ENCODE peak calls at places on chromosomes 7 and 10, in ten cellular contexts. One of them, this sample, is unnamed.

GRCh38 chr10:100067466-100067865 is 14.2 kb downstream of the CPN1 start:
- ATAC-seq in sciatic nerve: no peak
- ATAC-seq in stimulated activated memory B cell treated with anti-CD40 and anti-IgM and Interleukin-4, amounts not matched to agents 10 μg/mL and 1 μg/mL and 100 μg/mL, for 72 hours: no peak
- ATAC-seq in upper lobe of right lung: no peak
- ATAC-seq in Right ventricle myocardium superior: no peak
- ATAC-seq in gastrocnemius medialis: no peak
- ATAC-seq in mucosa of descending colon: no peak
- ATAC-seq in natural killer cell: no peak
- ATAC-seq in activated CD4-positive, alpha-beta T cell treated with anti-CD3 and anti-CD28 coated beads for 36 hours: no peak
- ATAC-seq in foreskin keratinocyte: no peak
- ATAC-seq in this sample: no peak

GRCh38 chr7:26495569-26495968 is 203.9 kb downstream of the SNX10 start:
- ATAC-seq in sciatic nerve: no peak
- ATAC-seq in stimulated activated memory B cell treated with anti-CD40 and anti-IgM and Interleukin-4, amounts not matched to agents 10 μg/mL and 1 μg/mL and 100 μg/mL, for 72 hours: no peak
- ATAC-seq in upper lobe of right lung: no peak
- ATAC-seq in Right ventricle myocardium superior: no peak
- ATAC-seq in gastrocnemius medialis: no peak
- ATAC-seq in mucosa of descending colon: no peak
- ATAC-seq in natural killer cell: no peak
- ATAC-seq in activated CD4-positive, alpha-beta T cell treated with anti-CD3 and anti-CD28 coated beads for 36 hours: no peak
- ATAC-seq in foreskin keratinocyte: no peak
- ATAC-seq in this sample: no peak

GRCh38 chr10:70925377-70926214 is 37.2 kb upstream of the PCBD1 start:
- ATAC-seq in sciatic nerve: peak; percentile 68
- ATAC-seq in stimulated activated memory B cell treated with anti-CD40 and anti-IgM and Interleukin-4, amounts not matched to agents 10 μg/mL and 1 μg/mL and 100 μg/mL, for 72 hours: peak; percentile 50
- ATAC-seq in upper lobe of right lung: peak; percentile 78
- ATAC-seq in Right ventricle myocardium superior: peak; percentile 91
- ATAC-seq in gastrocnemius medialis: peak; percentile 81
- ATAC-seq in mucosa of descending colon: peak; percentile 72
- ATAC-seq in natural killer cell: peak; percentile 91
- ATAC-seq in activated CD4-positive, alpha-beta T cell treated with anti-CD3 and anti-CD28 coated beads for 36 hours: peak; percentile 80
- ATAC-seq in foreskin keratinocyte: peak; percentile 52
- ATAC-seq in this sample: peak; percentile 75

GRCh38 chr10:21135396-21135973 is 238.4 kb upstream of the NEBL start:
- ATAC-seq in sciatic nerve: peak; percentile 60
- ATAC-seq in stimulated activated memory B cell treated with anti-CD40 and anti-IgM and Interleukin-4, amounts not matched to agents 10 μg/mL and 1 μg/mL and 100 μg/mL, for 72 hours: no peak
- ATAC-seq in upper lobe of right lung: no peak
- ATAC-seq in Right ventricle myocardium superior: no peak
- ATAC-seq in gastrocnemius medialis: no peak
- ATAC-seq in mucosa of descending colon: peak; percentile 52
- ATAC-seq in natural killer cell: no peak
- ATAC-seq in activated CD4-positive, alpha-beta T cell treated with anti-CD3 and anti-CD28 coated beads for 36 hours: no peak
- ATAC-seq in foreskin keratinocyte: no peak
- ATAC-seq in this sample: no peak

GRCh38 chr10:47031953-47032465 is 120.8 kb downstream of the PTPN20 start:
- ATAC-seq in sciatic nerve: peak; percentile 79
- ATAC-seq in stimulated activated memory B cell treated with anti-CD40 and anti-IgM and Interleukin-4, amounts not matched to agents 10 μg/mL and 1 μg/mL and 100 μg/mL, for 72 hours: no peak
- ATAC-seq in upper lobe of right lung: no peak
- ATAC-seq in Right ventricle myocardium superior: no peak
- ATAC-seq in gastrocnemius medialis: peak; percentile 78
- ATAC-seq in mucosa of descending colon: peak; percentile 61
- ATAC-seq in natural killer cell: no peak
- ATAC-seq in activated CD4-positive, alpha-beta T cell treated with anti-CD3 and anti-CD28 coated beads for 36 hours: no peak
- ATAC-seq in foreskin keratinocyte: peak; percentile 9
- ATAC-seq in this sample: no peak

GRCh38 chr10:114708717-114709352 is 50.8 kb upstream of the ABLIM1 start:
- ATAC-seq in sciatic nerve: no peak
- ATAC-seq in stimulated activated memory B cell treated with anti-CD40 and anti-IgM and Interleukin-4, amounts not matched to agents 10 μg/mL and 1 μg/mL and 100 μg/mL, for 72 hours: no peak
- ATAC-seq in upper lobe of right lung: peak; percentile 21
- ATAC-seq in Right ventricle myocardium superior: no peak
- ATAC-seq in gastrocnemius medialis: no peak
- ATAC-seq in mucosa of descending colon: peak; percentile 65
- ATAC-seq in natural killer cell: no peak
- ATAC-seq in activated CD4-positive, alpha-beta T cell treated with anti-CD3 and anti-CD28 coated beads for 36 hours: no peak
- ATAC-seq in foreskin keratinocyte: peak; percentile 88
- ATAC-seq in this sample: no peak

GRCh38 chr7:37284805-37285211 is 163.9 kb downstream of the ELMO1 start:
- ATAC-seq in sciatic nerve: peak; percentile 58
- ATAC-seq in stimulated activated memory B cell treated with anti-CD40 and anti-IgM and Interleukin-4, amounts not matched to agents 10 μg/mL and 1 μg/mL and 100 μg/mL, for 72 hours: peak; percentile 31
- ATAC-seq in upper lobe of right lung: peak; percentile 88
- ATAC-seq in Right ventricle myocardium superior: peak; percentile 37
- ATAC-seq in gastrocnemius medialis: peak; percentile 33
- ATAC-seq in mucosa of descending colon: peak; percentile 55
- ATAC-seq in natural killer cell: peak; percentile 49
- ATAC-seq in activated CD4-positive, alpha-beta T cell treated with anti-CD3 and anti-CD28 coated beads for 36 hours: peak; percentile 33
- ATAC-seq in foreskin keratinocyte: no peak
- ATAC-seq in this sample: peak; percentile 37

GRCh38 chr10:4352566-4352961 is 473.4 kb upstream of the AKR1E2 start:
- ATAC-seq in sciatic nerve: peak; percentile 93
- ATAC-seq in stimulated activated memory B cell treated with anti-CD40 and anti-IgM and Interleukin-4, amounts not matched to agents 10 μg/mL and 1 μg/mL and 100 μg/mL, for 72 hours: no peak
- ATAC-seq in upper lobe of right lung: peak; percentile 46
- ATAC-seq in Right ventricle myocardium superior: peak; percentile 86
- ATAC-seq in gastrocnemius medialis: peak; percentile 71
- ATAC-seq in mucosa of descending colon: no peak
- ATAC-seq in natural killer cell: no peak
- ATAC-seq in activated CD4-positive, alpha-beta T cell treated with anti-CD3 and anti-CD28 coated beads for 36 hours: no peak
- ATAC-seq in foreskin keratinocyte: no peak
- ATAC-seq in this sample: no peak

GRCh38 chr7:132440126-132440525 is 136.1 kb downstream of the PLXNA4 start:
- ATAC-seq in sciatic nerve: no peak
- ATAC-seq in stimulated activated memory B cell treated with anti-CD40 and anti-IgM and Interleukin-4, amounts not matched to agents 10 μg/mL and 1 μg/mL and 100 μg/mL, for 72 hours: no peak
- ATAC-seq in upper lobe of right lung: no peak
- ATAC-seq in Right ventricle myocardium superior: no peak
- ATAC-seq in gastrocnemius medialis: no peak
- ATAC-seq in mucosa of descending colon: no peak
- ATAC-seq in natural killer cell: no peak
- ATAC-seq in activated CD4-positive, alpha-beta T cell treated with anti-CD3 and anti-CD28 coated beads for 36 hours: no peak
- ATAC-seq in foreskin keratinocyte: no peak
- ATAC-seq in this sample: no peak

GRCh38 chr7:134636008-134636449 is 10.6 kb upstream of the BPGM start:
- ATAC-seq in sciatic nerve: no peak
- ATAC-seq in stimulated activated memory B cell treated with anti-CD40 and anti-IgM and Interleukin-4, amounts not matched to agents 10 μg/mL and 1 μg/mL and 100 μg/mL, for 72 hours: peak; percentile 74
- ATAC-seq in upper lobe of right lung: peak; percentile 67
- ATAC-seq in Right ventricle myocardium superior: no peak
- ATAC-seq in gastrocnemius medialis: no peak
- ATAC-seq in mucosa of descending colon: no peak
- ATAC-seq in natural killer cell: peak; percentile 47
- ATAC-seq in activated CD4-positive, alpha-beta T cell treated with anti-CD3 and anti-CD28 coated beads for 36 hours: peak; percentile 78
- ATAC-seq in foreskin keratinocyte: no peak
- ATAC-seq in this sample: peak; percentile 75

GRCh38 chr10:131937832-131938231 is 37.0 kb downstream of the PPP2R2D start:
- ATAC-seq in sciatic nerve: no peak
- ATAC-seq in stimulated activated memory B cell treated with anti-CD40 and anti-IgM and Interleukin-4, amounts not matched to agents 10 μg/mL and 1 μg/mL and 100 μg/mL, for 72 hours: no peak
- ATAC-seq in upper lobe of right lung: no peak
- ATAC-seq in Right ventricle myocardium superior: peak; percentile 86
- ATAC-seq in gastrocnemius medialis: no peak
- ATAC-seq in mucosa of descending colon: no peak
- ATAC-seq in natural killer cell: no peak
- ATAC-seq in activated CD4-positive, alpha-beta T cell treated with anti-CD3 and anti-CD28 coated beads for 36 hours: no peak
- ATAC-seq in foreskin keratinocyte: no peak
- ATAC-seq in this sample: no peak

GRCh38 chr7:150685219-150686029 is at the start of gene GIMAP2:
- ATAC-seq in sciatic nerve: peak; percentile 79
- ATAC-seq in stimulated activated memory B cell treated with anti-CD40 and anti-IgM and Interleukin-4, amounts not matched to agents 10 μg/mL and 1 μg/mL and 100 μg/mL, for 72 hours: peak; percentile 86
- ATAC-seq in upper lobe of right lung: peak; percentile 86
- ATAC-seq in Right ventricle myocardium superior: peak; percentile 89
- ATAC-seq in gastrocnemius medialis: no peak
- ATAC-seq in mucosa of descending colon: peak; percentile 95
- ATAC-seq in natural killer cell: peak; percentile 78
- ATAC-seq in activated CD4-positive, alpha-beta T cell treated with anti-CD3 and anti-CD28 coated beads for 36 hours: peak; percentile 85
- ATAC-seq in foreskin keratinocyte: no peak
- ATAC-seq in this sample: peak; percentile 86

GRCh38 chr7:44097064-44097932 is 6.8 kb upstream of the AEBP1 start:
- ATAC-seq in sciatic nerve: no peak
- ATAC-seq in stimulated activated memory B cell treated with anti-CD40 and anti-IgM and Interleukin-4, amounts not matched to agents 10 μg/mL and 1 μg/mL and 100 μg/mL, for 72 hours: peak; percentile 94
- ATAC-seq in upper lobe of right lung: no peak
- ATAC-seq in Right ventricle myocardium superior: no peak
- ATAC-seq in gastrocnemius medialis: no peak
- ATAC-seq in mucosa of descending colon: peak; percentile 34
- ATAC-seq in natural killer cell: no peak
- ATAC-seq in activated CD4-positive, alpha-beta T cell treated with anti-CD3 and anti-CD28 coated beads for 36 hours: peak; percentile 94
- ATAC-seq in foreskin keratinocyte: no peak
- ATAC-seq in this sample: peak; percentile 71

GRCh38 chr7:150524018-150524417 is 9.3 kb downstream of the GIMAP7 start:
- ATAC-seq in sciatic nerve: no peak
- ATAC-seq in stimulated activated memory B cell treated with anti-CD40 and anti-IgM and Interleukin-4, amounts not matched to agents 10 μg/mL and 1 μg/mL and 100 μg/mL, for 72 hours: no peak
- ATAC-seq in upper lobe of right lung: no peak
- ATAC-seq in Right ventricle myocardium superior: no peak
- ATAC-seq in gastrocnemius medialis: no peak
- ATAC-seq in mucosa of descending colon: no peak
- ATAC-seq in natural killer cell: no peak
- ATAC-seq in activated CD4-positive, alpha-beta T cell treated with anti-CD3 and anti-CD28 coated beads for 36 hours: peak; percentile 47
- ATAC-seq in foreskin keratinocyte: no peak
- ATAC-seq in this sample: peak; percentile 63

GRCh38 chr10:132371641-132372081 is 25.3 kb upstream of the PWWP2B start:
- ATAC-seq in sciatic nerve: no peak
- ATAC-seq in stimulated activated memory B cell treated with anti-CD40 and anti-IgM and Interleukin-4, amounts not matched to agents 10 μg/mL and 1 μg/mL and 100 μg/mL, for 72 hours: no peak
- ATAC-seq in upper lobe of right lung: no peak
- ATAC-seq in Right ventricle myocardium superior: no peak
- ATAC-seq in gastrocnemius medialis: no peak
- ATAC-seq in mucosa of descending colon: no peak
- ATAC-seq in natural killer cell: no peak
- ATAC-seq in activated CD4-positive, alpha-beta T cell treated with anti-CD3 and anti-CD28 coated beads for 36 hours: peak; percentile 53
- ATAC-seq in foreskin keratinocyte: no peak
- ATAC-seq in this sample: peak; percentile 16

GRCh38 chr10:64416011-64416410 is 894.8 kb downstream of the REEP3 start:
- ATAC-seq in sciatic nerve: no peak
- ATAC-seq in stimulated activated memory B cell treated with anti-CD40 and anti-IgM and Interleukin-4, amounts not matched to agents 10 μg/mL and 1 μg/mL and 100 μg/mL, for 72 hours: no peak
- ATAC-seq in upper lobe of right lung: no peak
- ATAC-seq in Right ventricle myocardium superior: no peak
- ATAC-seq in gastrocnemius medialis: no peak
- ATAC-seq in mucosa of descending colon: no peak
- ATAC-seq in natural killer cell: no peak
- ATAC-seq in activated CD4-positive, alpha-beta T cell treated with anti-CD3 and anti-CD28 coated beads for 36 hours: no peak
- ATAC-seq in foreskin keratinocyte: no peak
- ATAC-seq in this sample: no peak

GRCh38 chr10:130784326-130784725 is 527.2 kb downstream of the TCERG1L start:
- ATAC-seq in sciatic nerve: no peak
- ATAC-seq in stimulated activated memory B cell treated with anti-CD40 and anti-IgM and Interleukin-4, amounts not matched to agents 10 μg/mL and 1 μg/mL and 100 μg/mL, for 72 hours: no peak
- ATAC-seq in upper lobe of right lung: no peak
- ATAC-seq in Right ventricle myocardium superior: no peak
- ATAC-seq in gastrocnemius medialis: no peak
- ATAC-seq in mucosa of descending colon: no peak
- ATAC-seq in natural killer cell: no peak
- ATAC-seq in activated CD4-positive, alpha-beta T cell treated with anti-CD3 and anti-CD28 coated beads for 36 hours: no peak
- ATAC-seq in foreskin keratinocyte: no peak
- ATAC-seq in this sample: no peak

GRCh38 chr10:127458829-127459228 is 90.3 kb upstream of the NPS start:
- ATAC-seq in sciatic nerve: no peak
- ATAC-seq in stimulated activated memory B cell treated with anti-CD40 and anti-IgM and Interleukin-4, amounts not matched to agents 10 μg/mL and 1 μg/mL and 100 μg/mL, for 72 hours: no peak
- ATAC-seq in upper lobe of right lung: no peak
- ATAC-seq in Right ventricle myocardium superior: no peak
- ATAC-seq in gastrocnemius medialis: no peak
- ATAC-seq in mucosa of descending colon: no peak
- ATAC-seq in natural killer cell: no peak
- ATAC-seq in activated CD4-positive, alpha-beta T cell treated with anti-CD3 and anti-CD28 coated beads for 36 hours: no peak
- ATAC-seq in foreskin keratinocyte: no peak
- ATAC-seq in this sample: no peak

GRCh38 chr10:5776881-5777197 is 36.4 kb downstream of the GDI2 start:
- ATAC-seq in sciatic nerve: peak; percentile 58
- ATAC-seq in stimulated activated memory B cell treated with anti-CD40 and anti-IgM and Interleukin-4, amounts not matched to agents 10 μg/mL and 1 μg/mL and 100 μg/mL, for 72 hours: no peak
- ATAC-seq in upper lobe of right lung: no peak
- ATAC-seq in Right ventricle myocardium superior: no peak
- ATAC-seq in gastrocnemius medialis: peak; percentile 79
- ATAC-seq in mucosa of descending colon: no peak
- ATAC-seq in natural killer cell: no peak
- ATAC-seq in activated CD4-positive, alpha-beta T cell treated with anti-CD3 and anti-CD28 coated beads for 36 hours: no peak
- ATAC-seq in foreskin keratinocyte: no peak
- ATAC-seq in this sample: no peak

GRCh38 chr10:118674226-118674919 is 78.9 kb upstream of the PRLHR start:
- ATAC-seq in sciatic nerve: no peak
- ATAC-seq in stimulated activated memory B cell treated with anti-CD40 and anti-IgM and Interleukin-4, amounts not matched to agents 10 μg/mL and 1 μg/mL and 100 μg/mL, for 72 hours: peak; percentile 29
- ATAC-seq in upper lobe of right lung: no peak
- ATAC-seq in Right ventricle myocardium superior: no peak
- ATAC-seq in gastrocnemius medialis: peak; percentile 45
- ATAC-seq in mucosa of descending colon: no peak
- ATAC-seq in natural killer cell: no peak
- ATAC-seq in activated CD4-positive, alpha-beta T cell treated with anti-CD3 and anti-CD28 coated beads for 36 hours: peak; percentile 58
- ATAC-seq in foreskin keratinocyte: no peak
- ATAC-seq in this sample: no peak

GRCh38 chr10:17453377-17454091 is 861 bp downstream of the ST8SIA6 start:
- ATAC-seq in sciatic nerve: peak; percentile 81
- ATAC-seq in stimulated activated memory B cell treated with anti-CD40 and anti-IgM and Interleukin-4, amounts not matched to agents 10 μg/mL and 1 μg/mL and 100 μg/mL, for 72 hours: peak; percentile 36
- ATAC-seq in upper lobe of right lung: peak; percentile 82
- ATAC-seq in Right ventricle myocardium superior: peak; percentile 74
- ATAC-seq in gastrocnemius medialis: no peak
- ATAC-seq in mucosa of descending colon: peak; percentile 93
- ATAC-seq in natural killer cell: peak; percentile 54
- ATAC-seq in activated CD4-positive, alpha-beta T cell treated with anti-CD3 and anti-CD28 coated beads for 36 hours: peak; percentile 73
- ATAC-seq in foreskin keratinocyte: peak; percentile 86
- ATAC-seq in this sample: peak; percentile 77

GRCh38 chr7:128075536-128076095 is 44.4 kb upstream of the LRRC4 start:
- ATAC-seq in sciatic nerve: no peak
- ATAC-seq in stimulated activated memory B cell treated with anti-CD40 and anti-IgM and Interleukin-4, amounts not matched to agents 10 μg/mL and 1 μg/mL and 100 μg/mL, for 72 hours: no peak
- ATAC-seq in upper lobe of right lung: no peak
- ATAC-seq in Right ventricle myocardium superior: no peak
- ATAC-seq in gastrocnemius medialis: no peak
- ATAC-seq in mucosa of descending colon: no peak
- ATAC-seq in natural killer cell: no peak
- ATAC-seq in activated CD4-positive, alpha-beta T cell treated with anti-CD3 and anti-CD28 coated beads for 36 hours: no peak
- ATAC-seq in foreskin keratinocyte: no peak
- ATAC-seq in this sample: no peak

GRCh38 chr10:113663142-113663541 is 699 bp downstream of the NRAP start:
- ATAC-seq in sciatic nerve: no peak
- ATAC-seq in stimulated activated memory B cell treated with anti-CD40 and anti-IgM and Interleukin-4, amounts not matched to agents 10 μg/mL and 1 μg/mL and 100 μg/mL, for 72 hours: no peak
- ATAC-seq in upper lobe of right lung: no peak
- ATAC-seq in Right ventricle myocardium superior: peak; percentile 37
- ATAC-seq in gastrocnemius medialis: peak; percentile 60
- ATAC-seq in mucosa of descending colon: no peak
- ATAC-seq in natural killer cell: no peak
- ATAC-seq in activated CD4-positive, alpha-beta T cell treated with anti-CD3 and anti-CD28 coated beads for 36 hours: no peak
- ATAC-seq in foreskin keratinocyte: no peak
- ATAC-seq in this sample: no peak

GRCh38 chr10:123129553-123130271 is 6.1 kb upstream of the HMX3 start:
- ATAC-seq in sciatic nerve: no peak
- ATAC-seq in stimulated activated memory B cell treated with anti-CD40 and anti-IgM and Interleukin-4, amounts not matched to agents 10 μg/mL and 1 μg/mL and 100 μg/mL, for 72 hours: no peak
- ATAC-seq in upper lobe of right lung: no peak
- ATAC-seq in Right ventricle myocardium superior: no peak
- ATAC-seq in gastrocnemius medialis: no peak
- ATAC-seq in mucosa of descending colon: peak; percentile 67
- ATAC-seq in natural killer cell: no peak
- ATAC-seq in activated CD4-positive, alpha-beta T cell treated with anti-CD3 and anti-CD28 coated beads for 36 hours: no peak
- ATAC-seq in foreskin keratinocyte: peak; percentile 46
- ATAC-seq in this sample: peak; percentile 38